ENCODE peak calls at places on chromosome 4, in six cellular contexts. One of them, this sample, is unnamed.

GRCh38 chr4:150136036-150136435 is 57.8 kb downstream of the DCLK2 start:
- DNase-seq in fibroblast of gingiva: no peak
- DNase-seq in germinal center: no peak
- DNase-seq in BE2C: no peak
- DNase-seq in kidney epithelial cell: no peak
- DNase-seq in adipocyte: no peak
- DNase-seq in this sample: no peak

GRCh38 chr4:40594261-40595178 is 35.1 kb downstream of the RBM47 start:
- DNase-seq in fibroblast of gingiva: peak
- DNase-seq in BE2C: no peak
- DNase-seq in kidney epithelial cell: no peak
- DNase-seq in germinal center: no peak
- DNase-seq in adipocyte: peak
- DNase-seq in this sample: no peak

GRCh38 chr4:126955292-126956191 is 677.2 kb upstream of the INTU start:
- DNase-seq in adipocyte: no peak
- DNase-seq in fibroblast of gingiva: no peak
- DNase-seq in kidney epithelial cell: no peak
- DNase-seq in BE2C: peak
- DNase-seq in germinal center: no peak
- DNase-seq in this sample: no peak

GRCh38 chr4:67131224-67131623 is 414.1 kb downstream of the CENPC start:
- DNase-seq in kidney epithelial cell: no peak
- DNase-seq in adipocyte: peak
- DNase-seq in BE2C: no peak
- DNase-seq in fibroblast of gingiva: no peak
- DNase-seq in germinal center: no peak
- DNase-seq in this sample: no peak

GRCh38 chr4:57191523-57192034 is 81.4 kb upstream of the IGFBP7 start:
- DNase-seq in BE2C: no peak
- DNase-seq in fibroblast of gingiva: no peak
- DNase-seq in kidney epithelial cell: peak
- DNase-seq in adipocyte: no peak
- DNase-seq in germinal center: no peak
- DNase-seq in this sample: no peak

GRCh38 chr4:74237425-74237966 is 70.8 kb upstream of the EPGN start:
- DNase-seq in kidney epithelial cell: peak
- DNase-seq in BE2C: no peak
- DNase-seq in fibroblast of gingiva: no peak
- DNase-seq in germinal center: no peak
- DNase-seq in adipocyte: no peak
- DNase-seq in this sample: no peak

GRCh38 chr4:78694457-78694787 is 81.7 kb upstream of the BMP2K start:
- DNase-seq in kidney epithelial cell: no peak
- DNase-seq in germinal center: no peak
- DNase-seq in adipocyte: no peak
- DNase-seq in BE2C: no peak
- DNase-seq in fibroblast of gingiva: no peak
- DNase-seq in this sample: no peak

GRCh38 chr4:24799196-24799543 is 3.8 kb downstream of the SOD3 start:
- DNase-seq in BE2C: no peak
- DNase-seq in kidney epithelial cell: no peak
- DNase-seq in fibroblast of gingiva: no peak
- DNase-seq in germinal center: no peak
- DNase-seq in adipocyte: no peak
- DNase-seq in this sample: no peak

GRCh38 chr4:17468638-17469221 is 43.2 kb downstream of the QDPR start:
- DNase-seq in fibroblast of gingiva: peak
- DNase-seq in adipocyte: peak
- DNase-seq in kidney epithelial cell: no peak
- DNase-seq in germinal center: no peak
- DNase-seq in BE2C: peak
- DNase-seq in this sample: no peak

GRCh38 chr4:59759082-59759825 is 1440.9 kb upstream of the ADGRL3 start:
- DNase-seq in adipocyte: no peak
- DNase-seq in germinal center: no peak
- DNase-seq in BE2C: no peak
- DNase-seq in kidney epithelial cell: no peak
- DNase-seq in fibroblast of gingiva: no peak
- DNase-seq in this sample: no peak

GRCh38 chr4:126778348-126778747 is 854.4 kb upstream of the INTU start:
- DNase-seq in adipocyte: peak
- DNase-seq in fibroblast of gingiva: peak
- DNase-seq in BE2C: no peak
- DNase-seq in kidney epithelial cell: peak
- DNase-seq in germinal center: no peak
- DNase-seq in this sample: no peak

GRCh38 chr4:6410664-6411063 is 61.8 kb downstream of the PPP2R2C start:
- DNase-seq in fibroblast of gingiva: no peak
- DNase-seq in BE2C: no peak
- DNase-seq in adipocyte: no peak
- DNase-seq in germinal center: no peak
- DNase-seq in kidney epithelial cell: no peak
- DNase-seq in this sample: no peak

GRCh38 chr4:148445071-148445902 is 3.1 kb upstream of the NR3C2 start:
- DNase-seq in adipocyte: peak
- DNase-seq in germinal center: peak
- DNase-seq in fibroblast of gingiva: no peak
- DNase-seq in kidney epithelial cell: no peak
- DNase-seq in BE2C: peak
- DNase-seq in this sample: no peak

GRCh38 chr4:110516106-110516922 is 40.4 kb downstream of the ENPEP start:
- DNase-seq in kidney epithelial cell: no peak
- DNase-seq in germinal center: peak
- DNase-seq in BE2C: peak
- DNase-seq in adipocyte: peak
- DNase-seq in fibroblast of gingiva: peak
- DNase-seq in this sample: peak

GRCh38 chr4:55554453-55555030 is 7.8 kb upstream of the CLOCK start:
- DNase-seq in BE2C: no peak
- DNase-seq in kidney epithelial cell: no peak
- DNase-seq in adipocyte: peak
- DNase-seq in germinal center: peak
- DNase-seq in fibroblast of gingiva: peak
- DNase-seq in this sample: peak

GRCh38 chr4:8775751-8776355 is 95.8 kb downstream of the HMX1 start:
- DNase-seq in BE2C: no peak
- DNase-seq in kidney epithelial cell: no peak
- DNase-seq in germinal center: no peak
- DNase-seq in adipocyte: no peak
- DNase-seq in fibroblast of gingiva: no peak
- DNase-seq in this sample: no peak

GRCh38 chr4:62912531-62912930 is 1496.7 kb downstream of the TECRL start:
- DNase-seq in BE2C: peak
- DNase-seq in adipocyte: no peak
- DNase-seq in kidney epithelial cell: no peak
- DNase-seq in fibroblast of gingiva: no peak
- DNase-seq in germinal center: no peak
- DNase-seq in this sample: no peak

GRCh38 chr4:23235613-23236390 is 543.1 kb downstream of the GBA3 start:
- DNase-seq in BE2C: no peak
- DNase-seq in adipocyte: no peak
- DNase-seq in germinal center: no peak
- DNase-seq in fibroblast of gingiva: no peak
- DNase-seq in kidney epithelial cell: no peak
- DNase-seq in this sample: no peak

GRCh38 chr4:147480891-147481576 is at the start of gene EDNRA:
- DNase-seq in fibroblast of gingiva: peak
- DNase-seq in BE2C: peak
- DNase-seq in kidney epithelial cell: no peak
- DNase-seq in germinal center: no peak
- DNase-seq in adipocyte: peak
- DNase-seq in this sample: no peak

GRCh38 chr4:104421576-104421975 is 73.1 kb downstream of the CXXC4 start:
- DNase-seq in germinal center: no peak
- DNase-seq in fibroblast of gingiva: no peak
- DNase-seq in adipocyte: no peak
- DNase-seq in kidney epithelial cell: no peak
- DNase-seq in BE2C: no peak
- DNase-seq in this sample: no peak

GRCh38 chr4:184807261-184807660 is 18.5 kb downstream of the ACSL1 start:
- DNase-seq in kidney epithelial cell: no peak
- DNase-seq in adipocyte: no peak
- DNase-seq in BE2C: no peak
- DNase-seq in fibroblast of gingiva: no peak
- DNase-seq in germinal center: no peak
- DNase-seq in this sample: no peak

GRCh38 chr4:98113005-98113404 is 30.3 kb downstream of the STPG2 start:
- DNase-seq in kidney epithelial cell: no peak
- DNase-seq in adipocyte: peak
- DNase-seq in fibroblast of gingiva: peak
- DNase-seq in BE2C: peak
- DNase-seq in germinal center: no peak
- DNase-seq in this sample: peak

GRCh38 chr4:7902101-7902553 is 37.5 kb downstream of the AFAP1 start:
- DNase-seq in BE2C: peak
- DNase-seq in germinal center: no peak
- DNase-seq in fibroblast of gingiva: no peak
- DNase-seq in adipocyte: no peak
- DNase-seq in kidney epithelial cell: no peak
- DNase-seq in this sample: no peak

GRCh38 chr4:128916832-128917231 is 107.3 kb downstream of the JADE1 start:
- DNase-seq in germinal center: peak
- DNase-seq in fibroblast of gingiva: no peak
- DNase-seq in adipocyte: no peak
- DNase-seq in kidney epithelial cell: no peak
- DNase-seq in BE2C: no peak
- DNase-seq in this sample: no peak

GRCh38 chr4:162061214-162061613 is 102.6 kb downstream of the FSTL5 start:
- DNase-seq in fibroblast of gingiva: peak
- DNase-seq in BE2C: no peak
- DNase-seq in kidney epithelial cell: peak
- DNase-seq in adipocyte: peak
- DNase-seq in germinal center: no peak
- DNase-seq in this sample: peak

GRCh38 chr4:48109413-48110263 is 24.4 kb downstream of the TXK start:
- DNase-seq in kidney epithelial cell: peak
- DNase-seq in fibroblast of gingiva: peak
- DNase-seq in germinal center: peak
- DNase-seq in adipocyte: peak
- DNase-seq in BE2C: no peak
- DNase-seq in this sample: peak

GRCh38 chr4:11914406-11914805 is 485.7 kb upstream of the HS3ST1 start:
- DNase-seq in germinal center: no peak
- DNase-seq in kidney epithelial cell: no peak
- DNase-seq in fibroblast of gingiva: no peak
- DNase-seq in BE2C: no peak
- DNase-seq in adipocyte: no peak
- DNase-seq in this sample: no peak

GRCh38 chr4:136505020-136505419 is 1027.3 kb downstream of the PCDH18 start:
- DNase-seq in adipocyte: no peak
- DNase-seq in BE2C: no peak
- DNase-seq in fibroblast of gingiva: no peak
- DNase-seq in germinal center: no peak
- DNase-seq in kidney epithelial cell: peak
- DNase-seq in this sample: no peak

GRCh38 chr4:153223935-153224334 is 19.7 kb downstream of the TRIM2 start:
- DNase-seq in fibroblast of gingiva: peak
- DNase-seq in BE2C: no peak
- DNase-seq in kidney epithelial cell: peak
- DNase-seq in adipocyte: peak
- DNase-seq in germinal center: no peak
- DNase-seq in this sample: peak

GRCh38 chr4:620201-620600 is 5.2 kb upstream of the PDE6B start:
- DNase-seq in germinal center: no peak
- DNase-seq in BE2C: no peak
- DNase-seq in adipocyte: no peak
- DNase-seq in kidney epithelial cell: no peak
- DNase-seq in fibroblast of gingiva: no peak
- DNase-seq in this sample: no peak

GRCh38 chr4:7712021-7712420 is 227.6 kb downstream of the AFAP1 start:
- DNase-seq in kidney epithelial cell: no peak
- DNase-seq in BE2C: no peak
- DNase-seq in adipocyte: no peak
- DNase-seq in fibroblast of gingiva: no peak
- DNase-seq in germinal center: no peak
- DNase-seq in this sample: no peak

GRCh38 chr4:71045256-71045655 is 51.8 kb downstream of the DCK start:
- DNase-seq in germinal center: no peak
- DNase-seq in fibroblast of gingiva: no peak
- DNase-seq in BE2C: no peak
- DNase-seq in adipocyte: no peak
- DNase-seq in kidney epithelial cell: no peak
- DNase-seq in this sample: no peak

GRCh38 chr4:26503427-26503826 is 13.1 kb upstream of the CCKAR start:
- DNase-seq in BE2C: no peak
- DNase-seq in kidney epithelial cell: no peak
- DNase-seq in adipocyte: no peak
- DNase-seq in germinal center: no peak
- DNase-seq in fibroblast of gingiva: no peak
- DNase-seq in this sample: no peak

GRCh38 chr4:107736924-107737448 is 17.0 kb upstream of the PAPSS1 start:
- DNase-seq in fibroblast of gingiva: peak
- DNase-seq in BE2C: peak
- DNase-seq in kidney epithelial cell: no peak
- DNase-seq in adipocyte: peak
- DNase-seq in germinal center: peak
- DNase-seq in this sample: peak

This sample was measured in ACHN.